ENCODE peak calls at places on chromosome 12, in four cellular contexts. M is IMR-90, T is GM12878, P is K562. J is an unnamed sample. For H3K27me3 and H3K4me1, the result is how much of the 10 kb centered on the place peaks cover.

GRCh38 chr12:54759751-54760150 is 94.6 kb upstream of the MUCL1 start:
- DNase-seq in M (peak), T (peak), P (no peak), J (no peak)

GRCh38 chr12:82407481-82407880 is 49.2 kb downstream of the METTL25 start:
- DNase-seq in M (no peak), T (no peak), P (no peak), J (peak)

GRCh38 chr12:28998662-28999120 is 150.4 kb upstream of the FAR2 start:
- DNase-seq in M (peak), T (no peak), P (no peak), J (peak)

GRCh38 chr12:50603817-50604639 is 99.2 kb downstream of the DIP2B start:
- DNase-seq in M (peak), T (no peak), P (no peak), J (peak)

GRCh38 chr12:84136862-84137367 is 775.7 kb downstream of the SLC6A15 start:
- DNase-seq in M (peak), T (no peak), P (no peak), J (no peak)

GRCh38 chr12:47779301-47779942 is 6.4 kb downstream of the SLC48A1 start:
- DNase-seq in M (peak), T (peak), P (peak), J (peak)

GRCh38 chr12:114425031-114425626 is 19.2 kb upstream of the TBX5 start:
- DNase-seq in M (peak), T (no peak), P (no peak), J (no peak)

GRCh38 chr12:41619705-41620104 is 431.6 kb downstream of the PDZRN4 start:
- DNase-seq in M (no peak), T (no peak), P (no peak), J (no peak)

GRCh38 chr12:67508830-67509229 is 139.7 kb upstream of the DYRK2 start:
- DNase-seq in M (no peak), T (no peak), P (no peak), J (no peak)

GRCh38 chr12:94717112-94717511 is 66.8 kb upstream of the TMCC3 start:
- DNase-seq in M (no peak), T (no peak), P (no peak), J (no peak)

GRCh38 chr12:59365133-59365532 is 230.7 kb upstream of the SLC16A7 start:
- DNase-seq in M (no peak), T (no peak), P (no peak), J (no peak)

GRCh38 chr12:122064780-122065588 is 13.6 kb upstream of the MLXIP start:
- DNase-seq in M (peak), T (no peak), P (peak), J (peak)

GRCh38 chr12:94205738-94206310 is 57.4 kb downstream of the PLXNC1 start:
- DNase-seq in M (no peak), T (no peak), P (no peak), J (no peak)

GRCh38 chr12:69007858-69008314 is 74.9 kb upstream of the CPM start:
- DNase-seq in M (no peak), T (no peak), P (no peak), J (no peak)
- TF ChIP-seq FOS in M (no peak), T (no peak), P (no peak), J (no peak)

GRCh38 chr12:3427956-3428355 is 63.0 kb upstream of the PRMT8 start:
- DNase-seq in M (no peak), T (no peak), P (no peak), J (no peak)

GRCh38 chr12:3428631-3429030 is 62.4 kb upstream of the PRMT8 start:
- DNase-seq in M (no peak), T (no peak), P (no peak), J (no peak)

GRCh38 chr12:3431685-3432084 is 59.3 kb upstream of the PRMT8 start:
- DNase-seq in M (no peak), T (no peak), P (no peak), J (no peak)

GRCh38 chr12:3432868-3433267 is 58.1 kb upstream of the PRMT8 start:
- DNase-seq in M (no peak), T (no peak), P (no peak), J (no peak)

GRCh38 chr12:3432176-3432742 is 58.7 kb upstream of the PRMT8 start:
- DNase-seq in M (no peak), T (no peak), P (no peak), J (no peak)
- H3K27me3 ChIP-seq in M (under half), T (under half), P (under half), J (under half)

GRCh38 chr12:124502379-124502778 is 65.0 kb downstream of the NCOR2 start:
- DNase-seq in M (no peak), T (no peak), P (no peak), J (no peak)

GRCh38 chr12:124500232-124501079 is 67.0 kb downstream of the NCOR2 start:
- DNase-seq in M (peak), T (no peak), P (no peak), J (no peak)

GRCh38 chr12:124499873-124500231 is 67.6 kb downstream of the NCOR2 start:
- DNase-seq in M (no peak), T (no peak), P (no peak), J (no peak)

GRCh38 chr12:124501827-124502226 is 65.6 kb downstream of the NCOR2 start:
- DNase-seq in M (no peak), T (no peak), P (no peak), J (no peak)

DNA sequence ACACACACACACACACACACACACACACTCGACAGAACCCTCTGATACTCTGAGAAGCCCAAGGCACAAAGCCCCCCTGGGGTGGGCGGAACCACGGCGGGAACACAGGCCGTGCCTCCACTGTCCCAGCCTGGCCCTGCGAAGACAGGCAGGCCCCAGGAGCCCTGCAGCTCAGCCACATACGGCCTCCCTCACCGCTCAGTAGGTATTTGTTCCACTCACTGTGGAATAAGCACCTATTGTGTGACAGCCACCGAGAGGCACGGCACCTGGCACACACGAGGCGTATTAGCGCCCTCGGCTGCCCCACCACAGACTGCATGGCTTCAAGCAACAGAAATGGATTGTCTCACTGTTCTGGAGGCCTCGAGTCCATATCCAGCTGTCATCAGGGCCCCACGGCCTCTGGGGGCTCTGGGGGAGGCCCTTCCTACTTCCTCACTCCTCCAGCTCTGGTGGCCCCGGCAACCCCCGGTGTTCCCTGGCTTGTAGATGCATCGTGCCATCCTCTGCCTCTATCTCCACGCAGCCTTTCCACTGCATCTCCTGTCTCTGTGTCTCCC is 66.3 kb downstream of the NCOR2 start:
- DNase-seq in M (no peak), T (no peak), P (no peak), J (no peak)
- H3K4me1 ChIP-seq in M (under half), T (under half), P (half or more), J (under half)

DNA sequence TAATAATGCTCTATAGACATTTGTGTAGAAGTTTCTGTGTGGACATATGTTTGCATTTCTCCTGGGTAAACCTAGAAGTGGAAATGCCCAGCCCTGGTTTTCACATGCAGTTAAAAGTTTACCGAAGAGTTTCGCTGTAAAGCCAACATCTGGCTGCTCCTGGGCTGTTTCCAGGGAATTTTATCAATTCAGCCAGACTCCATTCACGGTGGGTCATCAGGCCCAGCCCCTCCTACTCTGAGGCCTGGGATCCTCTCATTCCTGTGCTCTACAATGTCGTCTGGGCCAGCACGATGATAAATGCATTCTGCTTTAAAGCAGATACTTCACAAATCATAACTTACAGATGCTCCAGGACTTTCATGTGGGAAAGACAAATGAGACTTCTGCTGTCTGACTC is 7.1 kb downstream of the NUAK1 start:
- DNase-seq in M (peak), T (no peak), P (no peak), J (no peak)
- TF ChIP-seq FOS in M (no peak), T (no peak), P (no peak), J (no peak)

DNA sequence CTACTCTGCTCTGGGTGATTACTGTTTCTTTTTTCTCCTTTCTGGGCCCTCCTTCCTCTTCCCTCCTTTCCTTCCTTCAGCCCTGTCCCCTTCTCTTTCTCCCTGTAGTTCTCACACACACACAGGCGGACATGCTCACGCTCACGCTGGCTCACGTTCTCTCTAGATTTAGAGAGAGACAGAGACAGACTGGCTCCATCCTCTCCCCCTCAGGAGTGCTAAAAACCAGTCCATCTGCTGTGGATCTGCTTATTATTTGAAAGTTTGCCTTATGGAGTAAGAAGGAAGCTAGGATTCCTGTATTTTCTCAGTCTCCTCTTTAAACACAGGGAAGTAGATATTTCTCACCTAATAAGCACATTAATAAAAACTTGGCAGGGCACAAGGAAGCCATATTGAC is 48.1 kb downstream of the KCNA1 start:
- DNase-seq in M (no peak), T (no peak), P (no peak), J (no peak)
- H3K27me3 ChIP-seq in M (under half), T (under half), P (under half), J (under half)

GRCh38 chr12:126262829-126263228 is 1197.6 kb downstream of the AACS start:
- DNase-seq in M (no peak), T (no peak), P (no peak), J (no peak)

GRCh38 chr12:126258190-126258589 is 1193.0 kb downstream of the AACS start:
- DNase-seq in M (no peak), T (no peak), P (no peak), J (no peak)
- H3K4me1 ChIP-seq in M (under half), T (under half), P (under half), J (under half)

GRCh38 chr12:79347852-79348251 is 342.9 kb downstream of the PAWR start:
- DNase-seq in M (no peak), T (no peak), P (no peak), J (peak)

GRCh38 chr12:79344855-79345840 is 345.6 kb downstream of the PAWR start:
- DNase-seq in M (peak), T (peak), P (peak), J (peak)
- TF ChIP-seq FOS in M (no peak), T (no peak), P (no peak), J (no peak)

GRCh38 chr12:132484891-132485441 is 5.0 kb upstream of the FBRSL1 start:
- DNase-seq in M (no peak), T (no peak), P (no peak), J (no peak)

GRCh38 chr12:132483612-132484011 is 6.3 kb upstream of the FBRSL1 start:
- DNase-seq in M (no peak), T (no peak), P (no peak), J (no peak)

GRCh38 chr12:132483208-132483607 is 6.7 kb upstream of the FBRSL1 start:
- DNase-seq in M (no peak), T (no peak), P (no peak), J (no peak)

GRCh38 chr12:132485619-132486018 is 4.3 kb upstream of the FBRSL1 start:
- DNase-seq in M (no peak), T (no peak), P (no peak), J (no peak)

GRCh38 chr12:132484183-132484890 is 5.6 kb upstream of the FBRSL1 start:
- DNase-seq in M (no peak), T (no peak), P (no peak), J (no peak)
- H3K27me3 ChIP-seq in M (under half), T (under half), P (half or more), J (under half)

DNA sequence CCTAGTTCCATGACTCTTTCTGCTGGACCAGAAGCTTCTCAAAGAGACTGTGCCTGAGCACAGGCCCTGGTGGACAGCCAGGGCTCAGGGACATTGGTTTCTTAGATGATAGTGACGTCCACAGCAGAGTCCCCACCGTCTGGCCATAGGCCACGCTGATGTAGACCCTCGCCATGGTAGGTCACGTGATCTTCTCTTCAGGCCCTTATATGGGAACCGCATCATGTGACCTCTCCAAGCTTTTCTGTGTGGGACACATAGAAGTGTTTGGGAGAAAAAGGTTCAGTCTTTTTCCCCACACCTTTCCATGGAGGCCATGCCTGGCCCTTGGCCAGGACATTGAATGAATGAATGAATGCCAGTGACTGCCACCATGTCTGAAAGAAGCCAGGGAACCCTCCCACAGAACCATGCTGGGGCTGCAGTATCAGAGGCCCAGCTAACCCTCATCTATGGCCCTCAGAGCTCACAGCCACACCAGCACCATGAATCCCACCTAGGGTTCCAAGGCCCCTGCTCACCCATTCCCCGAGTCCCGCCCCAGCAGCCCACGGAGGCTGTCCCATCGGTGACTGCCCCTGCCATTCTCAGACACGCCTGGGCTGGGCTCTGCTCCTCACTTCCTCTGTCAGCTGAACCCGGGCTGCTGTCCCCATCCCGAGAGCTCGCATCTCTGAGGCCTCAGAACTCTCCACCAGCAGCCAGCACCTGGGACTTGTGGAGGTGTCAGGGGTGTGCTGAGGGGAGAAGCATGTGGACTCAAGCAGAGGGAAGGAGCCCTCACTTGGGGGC is 292.1 kb downstream of the ADGRD1 start:
- DNase-seq in M (no peak), T (no peak), P (no peak), J (no peak)
- H3K4me1 ChIP-seq in M (under half), T (under half), P (under half), J (under half)

GRCh38 chr12:80445083-80445482 is 1.0 kb downstream of the PTPRQ start:
- DNase-seq in M (peak), T (no peak), P (no peak), J (no peak)
- TF ChIP-seq FOS in M (no peak), T (no peak), P (no peak), J (no peak)

J was measured in endothelial cell of umbilical vein.